ENCODE peak calls at places on chromosome 12, in seven cellular contexts. P is H9, X is IMR-90, V is H1, F is neuronal stem cell, K is mesenchymal stem cell, G is trophoblast cell. Q is an unnamed sample. For H3K4me1, the result is how much of the 10 kb centered on the place peaks cover.

GRCh38 chr12:80445083-80445482 is 1.0 kb downstream of the PTPRQ start:
- DNase-seq in G (no peak), F (no peak), K (no peak), P (no peak), V (no peak), X (peak), Q (no peak)

GRCh38 chr12:6375269-6376078 is at the start of gene SCNN1A:
- DNase-seq in G (no peak), X (no peak), P (peak), V (peak), K (no peak), F (no peak), Q (peak)

GRCh38 chr12:133145981-133146380 is 15.6 kb downstream of the ZNF10 start:
- DNase-seq in X (no peak), G (no peak), P (no peak), V (no peak), F (no peak), K (no peak), Q (no peak)

GRCh38 chr12:48285751-48286650 is 64.7 kb downstream of the ZNF641 start:
- DNase-seq in F (no peak), P (no peak), K (no peak), G (no peak), V (no peak), X (no peak), Q (peak)

GRCh38 chr12:80193900-80194299 is 94.6 kb downstream of the OTOGL start:
- DNase-seq in G (no peak), P (no peak), K (no peak), X (no peak), F (no peak), V (no peak), Q (no peak)

GRCh38 chr12:106914796-106915634 is 40.7 kb upstream of the TMEM263 start:
- DNase-seq in F (no peak), X (no peak), V (no peak), G (peak), K (no peak), P (no peak), Q (no peak)

GRCh38 chr12:43969882-43970281 is 134.0 kb downstream of the TMEM117 start:
- DNase-seq in K (no peak), G (peak), X (peak), P (no peak), V (no peak), F (no peak), Q (no peak)

GRCh38 chr12:59744564-59744963 is 148.7 kb downstream of the SLC16A7 start:
- DNase-seq in G (no peak), V (no peak), K (no peak), P (no peak), F (no peak), X (no peak), Q (no peak)

GRCh38 chr12:72618764-72619163 is 346.6 kb downstream of the TRHDE start:
- DNase-seq in X (no peak), P (no peak), F (no peak), G (no peak), V (no peak), K (no peak), Q (no peak)

GRCh38 chr12:123131879-123132402 is 18.9 kb downstream of the PITPNM2 start:
- DNase-seq in V (no peak), X (no peak), F (no peak), P (no peak), G (no peak), K (no peak), Q (no peak)

DNA sequence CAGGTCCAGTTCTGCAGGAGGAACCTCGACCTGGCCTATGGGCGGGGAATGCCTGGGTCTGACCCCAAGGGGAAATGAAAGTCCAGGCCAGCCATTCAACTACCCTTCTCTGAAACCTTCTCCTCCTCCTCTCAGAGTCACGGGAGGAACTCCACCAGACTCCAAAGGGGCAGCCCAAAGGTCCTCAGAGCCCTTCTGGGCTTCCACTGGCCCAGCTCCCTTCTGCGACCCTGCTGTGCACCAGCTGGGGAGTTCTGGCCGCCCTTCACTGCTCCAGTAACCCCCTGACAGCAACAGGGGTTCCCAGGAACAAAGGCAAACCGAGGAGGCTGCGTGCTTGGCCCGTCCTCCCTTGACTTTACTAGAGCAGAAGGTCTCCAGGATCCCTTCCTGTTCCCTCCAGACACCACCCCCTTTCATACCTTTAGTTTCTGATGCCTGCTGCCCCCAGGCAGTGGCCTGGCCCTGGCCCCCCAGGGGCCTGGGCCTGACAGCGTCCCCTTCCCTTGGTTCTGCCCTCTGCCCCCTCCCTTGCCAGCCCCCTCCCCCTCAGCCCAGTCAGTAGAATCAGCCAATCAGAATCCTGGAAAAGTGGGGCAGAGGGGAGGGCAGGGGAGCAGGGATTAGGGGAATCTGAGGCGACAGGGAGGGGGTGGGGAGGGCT is 850 bp upstream of the ZNF385A start:
- DNase-seq in P (peak), G (no peak), F (no peak), K (no peak), X (no peak), V (no peak), Q (peak)
- H3K4me1 ChIP-seq in P (under half), G (half or more), F (under half), K (under half), X (under half), V (half or more), Q (half or more)

GRCh38 chr12:101749657-101750056 is 10.4 kb upstream of the SYCP3 start:
- DNase-seq in X (no peak), F (no peak), V (no peak), K (no peak), G (no peak), P (no peak), Q (no peak)

GRCh38 chr12:101746661-101747060 is 7.4 kb upstream of the SYCP3 start:
- DNase-seq in G (no peak), P (no peak), F (no peak), K (no peak), X (peak), V (no peak), Q (no peak)

GRCh38 chr12:101747695-101748094 is 8.4 kb upstream of the SYCP3 start:
- DNase-seq in F (no peak), V (no peak), G (no peak), X (no peak), K (no peak), P (no peak), Q (no peak)

GRCh38 chr12:101750152-101750551 is 10.9 kb upstream of the SYCP3 start:
- DNase-seq in X (no peak), V (no peak), F (no peak), G (no peak), P (no peak), K (no peak), Q (no peak)

GRCh38 chr12:101748907-101749306 is 9.6 kb upstream of the SYCP3 start:
- DNase-seq in F (no peak), K (no peak), V (no peak), X (no peak), P (no peak), G (no peak), Q (no peak)
- H3K18ac ChIP-seq in F (no peak), K (no peak), V (no peak), X (no peak), P (no peak), G (no peak), Q (no peak)

GRCh38 chr12:1806301-1807106 is 13.9 kb upstream of the LRTM2 start:
- DNase-seq in K (no peak), P (no peak), G (no peak), F (no peak), V (no peak), X (no peak), Q (no peak)
- H3K4me1 ChIP-seq in K (under half), P (under half), G (under half), F (under half), V (under half), X (under half), Q (under half)

DNA sequence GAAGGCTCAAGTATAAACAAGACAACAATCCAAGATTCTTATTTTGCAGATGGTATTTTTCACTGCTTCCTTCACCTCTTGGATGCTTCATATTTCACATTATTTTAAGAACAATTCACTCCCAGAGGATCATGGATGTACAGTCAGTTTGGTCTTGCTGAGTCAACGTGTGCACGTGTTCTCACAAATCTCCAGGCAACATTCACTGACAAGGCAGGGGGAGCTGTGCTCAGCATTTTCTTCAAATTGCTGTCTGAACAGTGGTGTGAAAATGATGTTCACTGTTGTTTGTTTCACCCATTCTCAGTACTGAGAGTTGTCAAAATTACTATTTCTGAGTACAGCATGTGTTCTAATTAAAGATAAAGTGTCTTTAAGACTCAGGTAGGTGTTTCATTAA is 118.3 kb upstream of the SLC38A4 start:
- DNase-seq in K (peak), F (no peak), G (peak), P (no peak), V (no peak), X (peak), Q (no peak)
- H3K18ac ChIP-seq in K (no peak), F (no peak), G (no peak), P (no peak), V (no peak), X (no peak), Q (no peak)

DNA sequence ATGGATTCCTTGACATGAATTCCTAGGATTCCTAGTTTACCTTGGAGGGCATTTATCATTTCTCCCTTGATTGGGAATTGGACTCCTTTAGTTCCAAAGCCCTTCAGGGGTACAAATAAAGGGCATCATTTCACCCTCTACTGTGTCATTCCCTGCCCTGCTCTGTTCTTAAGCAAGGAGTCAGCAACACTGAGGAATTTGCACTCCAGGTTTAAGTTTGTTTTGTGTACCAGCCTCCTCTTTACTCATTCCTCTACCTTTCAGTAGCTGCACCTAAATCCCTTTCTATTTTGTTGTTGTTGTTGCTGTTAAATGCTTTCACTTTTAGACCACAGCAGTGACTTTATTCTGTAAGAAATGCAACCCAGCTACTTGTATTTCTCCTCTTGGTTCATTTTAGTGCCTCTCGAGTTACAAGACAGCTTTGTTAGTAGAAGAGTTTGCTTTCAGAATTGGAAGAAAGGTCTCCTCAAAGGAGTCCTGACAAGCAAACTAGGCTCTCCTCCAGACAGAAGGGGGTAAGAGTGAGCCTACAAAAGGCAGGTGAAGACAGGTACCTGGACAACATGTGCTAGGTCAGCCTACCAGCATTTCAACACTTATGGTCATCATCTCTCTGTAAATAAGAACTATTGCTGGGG is 89.9 kb downstream of the RMST start:
- DNase-seq in V (no peak), K (peak), F (no peak), X (no peak), P (no peak), G (no peak), Q (no peak)
- H3K4me1 ChIP-seq in V (under half), K (under half), F (under half), X (under half), P (under half), G (under half), Q (under half)

GRCh38 chr12:62014330-62014729 is 245.9 kb upstream of the USP15 start:
- DNase-seq in K (no peak), P (no peak), V (no peak), G (no peak), F (no peak), X (no peak), Q (no peak)
- H3K18ac ChIP-seq in K (no peak), P (no peak), V (no peak), G (no peak), F (no peak), X (no peak), Q (no peak)